ENCODE peak calls at places on chromosomes 5 and 9, in eight cellular contexts. K is CD8-positive, alpha-beta T cell; T is DND-41; V is pancreas; G is H9; O is hepatocyte; C is right cardiac atrium; Z is upper lobe of right lung. W is an unnamed sample.

GRCh38 chr9:93091453-93092081 is 4.5 kb upstream of the CARD19 start:
- DNase-seq in K (no peak), T (no peak), V (no peak), G (peak; percentile 24), O (peak; percentile 58), C (no peak), Z (peak; percentile 63), W (no peak)

GRCh38 chr5:14884062-14884612 is 12.6 kb upstream of the ANKH start:
- DNase-seq in K (no peak), T (no peak), V (no peak), G (no peak), O (no peak), C (no peak), Z (no peak), W (no peak)

GRCh38 chr9:132631280-132631679 is 38.5 kb downstream of the DDX31 start:
- DNase-seq in K (no peak), T (no peak), V (no peak), G (no peak), O (no peak), C (no peak), Z (no peak), W (no peak)

GRCh38 chr9:87194471-87194870 is 247.2 kb upstream of the GAS1 start:
- DNase-seq in K (no peak), T (no peak), V (no peak), G (no peak), O (peak; percentile 37), C (no peak), Z (no peak), W (no peak)

GRCh38 chr9:385818-386398 is 171.2 kb downstream of the DOCK8 start:
- DNase-seq in K (no peak), T (peak; percentile 26), V (no peak), G (peak; percentile 69), O (peak; percentile 79), C (peak; percentile 21), Z (no peak), W (peak; percentile 48)

GRCh38 chr5:43401827-43402226 is 10.4 kb downstream of the CCL28 start:
- DNase-seq in K (no peak), T (no peak), V (no peak), G (peak; percentile 52), O (peak; percentile 36), C (no peak), Z (no peak), W (no peak)

GRCh38 chr9:137470785-137471184 is 11.7 kb upstream of the NSMF start:
- DNase-seq in K (no peak), T (peak; percentile 78), V (no peak), G (no peak), O (no peak), C (no peak), Z (peak; percentile 25), W (no peak)

GRCh38 chr9:2723666-2724065 is 6.4 kb downstream of the KCNV2 start:
- DNase-seq in K (no peak), T (no peak), V (no peak), G (no peak), O (peak; percentile 40), C (no peak), Z (no peak), W (no peak)

GRCh38 chr9:137273095-137273490 is 4.4 kb upstream of the TOR4A start:
- DNase-seq in K (no peak), T (no peak), V (no peak), G (peak; percentile 47), O (no peak), C (no peak), Z (peak; percentile 62), W (no peak)

GRCh38 chr9:27131731-27132130 is 22.7 kb downstream of the TEK start:
- DNase-seq in K (no peak), T (no peak), V (no peak), G (no peak), O (no peak), C (no peak), Z (no peak), W (no peak)

GRCh38 chr5:13477118-13477737 is 467.3 kb downstream of the DNAH5 start:
- DNase-seq in K (no peak), T (no peak), V (no peak), G (no peak), O (no peak), C (no peak), Z (no peak), W (no peak)

DNA sequence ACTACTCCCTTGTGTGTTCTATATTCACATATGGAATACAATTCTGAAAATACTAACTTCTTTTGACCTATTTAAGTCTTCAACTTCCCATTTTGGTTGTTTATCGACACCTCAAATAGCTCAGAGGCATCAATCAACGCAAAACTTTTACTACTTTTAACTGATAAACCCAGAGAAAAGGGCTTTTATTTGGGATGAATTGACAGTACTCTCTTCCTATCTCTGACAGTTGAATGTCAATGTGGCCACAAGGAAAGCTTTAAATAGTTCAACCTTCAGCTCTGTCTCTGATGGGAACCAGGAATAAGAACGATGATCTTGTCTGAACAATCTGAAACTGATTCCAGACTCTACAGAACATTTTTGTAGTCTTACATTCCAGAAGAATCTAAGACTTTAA is 53.9 kb upstream of the MAP3K1 start:
- DNase-seq in K (no peak), T (no peak), V (no peak), G (no peak), O (no peak), C (no peak), Z (no peak), W (no peak)
- H3K4me1 ChIP-seq in K (no peaks in the 10 kb centered on the region), T (no peaks in the 10 kb centered on the region), V (no peaks in the 10 kb centered on the region), G (no peaks in the 10 kb centered on the region), O (peaks cover 7% of the 10 kb centered on the region), C (peaks cover 2% of the 10 kb centered on the region), Z (peaks cover 12% of the 10 kb centered on the region), W (no peaks in the 10 kb centered on the region)

GRCh38 chr9:110111868-110112267 is 96.1 kb downstream of the C9orf152 start:
- DNase-seq in K (no peak), T (no peak), V (no peak), G (no peak), O (no peak), C (no peak), Z (no peak), W (no peak)
- H3K4me1 ChIP-seq in K (no peaks in the 10 kb centered on the region), T (no peaks in the 10 kb centered on the region), V (no peaks in the 10 kb centered on the region), G (peaks cover 16% of the 10 kb centered on the region), O (peaks cover 15% of the 10 kb centered on the region), C (peaks cover 17% of the 10 kb centered on the region), Z (peaks cover 36% of the 10 kb centered on the region), W (no peaks in the 10 kb centered on the region)

DNA sequence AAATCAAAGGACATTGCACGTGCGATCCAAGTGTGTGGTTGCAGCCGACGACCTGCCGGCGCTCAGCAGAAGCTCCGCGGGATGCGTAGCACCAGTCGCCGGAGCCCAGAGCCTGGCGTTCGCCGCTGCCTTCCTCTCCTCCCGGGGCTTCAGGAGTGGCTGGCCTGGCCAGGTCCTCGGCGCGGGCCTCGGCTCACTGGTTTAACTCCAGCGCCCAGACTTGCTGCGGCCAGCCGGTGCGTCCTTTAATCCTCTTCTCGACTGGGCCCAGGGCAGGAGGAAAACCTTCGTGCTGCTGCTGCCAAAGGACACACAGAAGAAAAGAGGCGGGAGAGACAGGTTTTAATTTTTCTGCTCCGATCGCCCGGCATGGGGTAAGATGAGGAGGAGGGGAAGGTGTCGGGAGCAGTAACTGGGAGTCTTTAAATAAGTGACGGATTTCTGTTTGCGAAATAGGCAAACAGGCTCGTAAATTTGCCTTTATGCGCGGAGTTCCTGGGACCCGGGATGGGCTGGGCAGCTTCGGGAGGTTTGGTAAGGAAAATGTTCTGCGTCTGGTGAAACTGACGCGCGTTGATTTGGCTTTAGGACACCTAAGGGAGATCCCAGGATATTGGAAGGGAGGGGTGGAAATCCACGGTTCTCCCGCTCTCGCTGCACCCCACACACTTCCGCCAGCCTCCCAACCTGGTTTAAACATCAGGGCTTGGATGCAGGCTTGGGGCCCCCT is 2.2 kb downstream of the HAND1 start:
- DNase-seq in K (no peak), T (no peak), V (peak; percentile 66), G (peak; percentile 51), O (no peak), C (no peak), Z (no peak), W (no peak)
- H3K4me1 ChIP-seq in K (peaks cover 63% of the 10 kb centered on the region), T (no peaks in the 10 kb centered on the region), V (peaks cover 3% of the 10 kb centered on the region), G (no peaks in the 10 kb centered on the region), O (peaks cover 35% of the 10 kb centered on the region), C (peaks cover 9% of the 10 kb centered on the region), Z (peaks cover 50% of the 10 kb centered on the region), W (peaks cover 8% of the 10 kb centered on the region)

DNA sequence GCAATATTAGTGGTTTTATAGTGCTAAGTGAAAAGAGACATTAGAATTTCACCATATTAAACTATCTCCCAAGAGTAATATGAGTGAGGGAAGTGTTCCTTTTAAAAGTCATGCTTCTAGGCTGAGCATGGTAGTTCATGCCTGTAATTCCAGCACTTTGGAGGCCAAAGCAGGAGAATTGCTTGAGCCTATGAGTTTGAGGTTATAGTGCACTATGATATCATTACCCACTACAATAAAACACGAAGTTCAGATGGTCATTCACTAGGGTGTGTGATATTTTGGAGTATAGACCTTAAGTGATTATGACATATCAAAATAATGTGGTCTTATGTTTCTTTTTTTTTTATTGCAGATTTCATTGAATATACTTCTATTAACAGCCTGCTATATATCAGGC is 6.7 kb downstream of the KIF2A start:
- DNase-seq in K (no peak), T (no peak), V (no peak), G (no peak), O (no peak), C (no peak), Z (no peak), W (no peak)
- H3K4me1 ChIP-seq in K (peaks cover 84% of the 10 kb centered on the region), T (peaks cover 24% of the 10 kb centered on the region), V (peaks cover 13% of the 10 kb centered on the region), G (no peaks in the 10 kb centered on the region), O (peaks cover 4% of the 10 kb centered on the region), C (no peaks in the 10 kb centered on the region), Z (peaks cover 7% of the 10 kb centered on the region), W (no peaks in the 10 kb centered on the region)

W was measured in prostate gland.